ENCODE peak calls at places on chromosomes 12 and 14, in four cellular contexts. P is activated B cell treated with CpG ODN at 0.5 μM for 24 hours, N is psoas muscle, X is hepatocyte. K is an unnamed sample.

GRCh38 chr14:61710853-61711817 is 15.8 kb downstream of the HIF1A start:
- DNase-seq in P (no peak), N (no peak), X (no peak), K (no peak)

GRCh38 chr14:70052990-70053389 is 135.8 kb downstream of the SLC8A3 start:
- DNase-seq in P (no peak), N (no peak), X (peak; percentile 63), K (no peak)

GRCh38 chr12:89709994-89710872 is 1.6 kb upstream of the ATP2B1 start:
- DNase-seq in P (no peak), N (peak; percentile 70), X (peak; percentile 69), K (no peak)

GRCh38 chr12:64679487-64679983 is 69.2 kb downstream of the RASSF3 start:
- DNase-seq in P (no peak), N (peak; percentile 60), X (no peak), K (no peak)

GRCh38 chr12:83181074-83181473 is 494.4 kb downstream of the TMTC2 start:
- DNase-seq in P (no peak), N (no peak), X (no peak), K (no peak)

GRCh38 chr12:2372735-2373134 is 319.9 kb downstream of the CACNA1C start:
- DNase-seq in P (no peak), N (peak; percentile 37), X (no peak), K (no peak)

GRCh38 chr14:31932675-31933074 is 144.4 kb upstream of the ARHGAP5 start:
- DNase-seq in P (no peak), N (no peak), X (no peak), K (no peak)

GRCh38 chr12:62848418-62848817 is 86.5 kb downstream of the PPM1H start:
- DNase-seq in P (no peak), N (no peak), X (no peak), K (no peak)

GRCh38 chr14:65230287-65230728 is 128.0 kb upstream of the MAX start:
- DNase-seq in P (no peak), N (no peak), X (peak; percentile 33), K (no peak)

GRCh38 chr12:124811633-124812032 is 52.0 kb downstream of the SCARB1 start:
- DNase-seq in P (no peak), N (no peak), X (no peak), K (no peak)

GRCh38 chr14:97874394-97874793 is 1077.2 kb downstream of the VRK1 start:
- DNase-seq in P (no peak), N (no peak), X (no peak), K (no peak)

GRCh38 chr12:124790650-124791400 is 72.8 kb downstream of the SCARB1 start:
- DNase-seq in P (no peak), N (no peak), X (no peak), K (no peak)

GRCh38 chr12:48183876-48184548 is 568 bp downstream of the CCDC184 start:
- DNase-seq in P (peak; percentile 27), N (peak; percentile 26), X (no peak), K (no peak)

GRCh38 chr14:102209224-102209966 is 69.7 kb downstream of the WDR20 start:
- DNase-seq in P (no peak), N (no peak), X (peak; percentile 41), K (no peak)

GRCh38 chr12:32964981-32965585 is 68.5 kb upstream of the PKP2 start:
- DNase-seq in P (no peak), N (no peak), X (no peak), K (no peak)

GRCh38 chr12:94561943-94562411 is 88.4 kb downstream of the TMCC3 start:
- DNase-seq in P (no peak), N (peak; percentile 44), X (no peak), K (no peak)

GRCh38 chr12:57110189-57111045 is 745 bp downstream of the STAT6 start:
- DNase-seq in P (peak; percentile 70), N (peak; percentile 59), X (peak; percentile 70), K (no peak)

GRCh38 chr14:75879031-75879430 is 102.8 kb downstream of the TGFB3 start:
- DNase-seq in P (no peak), N (no peak), X (no peak), K (no peak)

GRCh38 chr12:13103391-13104033 is at the start of gene GSG1:
- DNase-seq in P (no peak), N (no peak), X (no peak), K (no peak)

GRCh38 chr12:22043943-22044342 is 2.1 kb upstream of the CMAS start:
- DNase-seq in P (no peak), N (no peak), X (no peak), K (no peak)